ENCODE peak calls at places on chromosome 15, in five cellular contexts. One of them, this sample, is unnamed. For H3K4me1 and H3K36me3, the result is how much of the 10 kb centered on the place peaks cover.

GRCh38 chr15:95017950-95018349 is 786.6 kb downstream of the MCTP2 start:
- DNase-seq in IMR-90: no peak
- DNase-seq in tibial nerve: peak
- DNase-seq in body of pancreas: peak
- DNase-seq in stomach: peak
- DNase-seq in this sample: peak

GRCh38 chr15:90071220-90071807 is 31.0 kb downstream of the IDH2 start:
- DNase-seq in IMR-90: peak
- DNase-seq in tibial nerve: peak
- DNase-seq in body of pancreas: peak
- DNase-seq in stomach: peak
- DNase-seq in this sample: peak

GRCh38 chr15:39018966-39019365 is 454.4 kb upstream of the RASGRP1 start:
- DNase-seq in IMR-90: peak
- DNase-seq in tibial nerve: no peak
- DNase-seq in body of pancreas: no peak
- DNase-seq in stomach: no peak
- DNase-seq in this sample: no peak

GRCh38 chr15:35374661-35375060 is 171.3 kb downstream of the DPH6 start:
- DNase-seq in IMR-90: no peak
- DNase-seq in tibial nerve: no peak
- DNase-seq in body of pancreas: no peak
- DNase-seq in stomach: no peak
- DNase-seq in this sample: no peak

GRCh38 chr15:58463815-58464697 is 32.3 kb downstream of the LIPC start:
- DNase-seq in IMR-90: peak
- DNase-seq in tibial nerve: no peak
- DNase-seq in body of pancreas: no peak
- DNase-seq in stomach: no peak
- DNase-seq in this sample: no peak

GRCh38 chr15:89067751-89068150 is 20.5 kb upstream of the ABHD2 start:
- DNase-seq in IMR-90: peak
- DNase-seq in tibial nerve: no peak
- DNase-seq in body of pancreas: no peak
- DNase-seq in stomach: no peak
- DNase-seq in this sample: no peak

GRCh38 chr15:70770863-70771262 is 7.5 kb upstream of the UACA start:
- DNase-seq in IMR-90: no peak
- DNase-seq in tibial nerve: no peak
- DNase-seq in body of pancreas: no peak
- DNase-seq in stomach: no peak
- DNase-seq in this sample: no peak

GRCh38 chr15:38714309-38715072 is 149.9 kb upstream of the RASGRP1 start:
- DNase-seq in IMR-90: peak
- DNase-seq in tibial nerve: no peak
- DNase-seq in body of pancreas: peak
- DNase-seq in stomach: no peak
- DNase-seq in this sample: no peak

GRCh38 chr15:65258863-65259262 is 27.8 kb downstream of the PARP16 start:
- DNase-seq in IMR-90: no peak
- DNase-seq in tibial nerve: no peak
- DNase-seq in body of pancreas: no peak
- DNase-seq in stomach: no peak
- DNase-seq in this sample: no peak

GRCh38 chr15:45150997-45151396 is 21.2 kb downstream of the DUOX1 start:
- DNase-seq in IMR-90: no peak
- DNase-seq in tibial nerve: no peak
- DNase-seq in body of pancreas: no peak
- DNase-seq in stomach: no peak
- DNase-seq in this sample: no peak

GRCh38 chr15:74429784-74430141 is 4.0 kb downstream of the SEMA7A start:
- DNase-seq in IMR-90: no peak
- DNase-seq in tibial nerve: no peak
- DNase-seq in body of pancreas: no peak
- DNase-seq in stomach: no peak
- DNase-seq in this sample: no peak

GRCh38 chr15:25850154-25851111 is 12.7 kb downstream of the ATP10A start:
- DNase-seq in IMR-90: peak
- DNase-seq in tibial nerve: peak
- DNase-seq in body of pancreas: peak
- DNase-seq in stomach: peak
- DNase-seq in this sample: peak

GRCh38 chr15:77824361-77824985 is 191.8 kb upstream of the LINGO1 start:
- DNase-seq in IMR-90: no peak
- DNase-seq in tibial nerve: no peak
- DNase-seq in body of pancreas: no peak
- DNase-seq in stomach: no peak
- DNase-seq in this sample: no peak

GRCh38 chr15:65918936-65919335 is 49.6 kb downstream of the RAB11A start:
- DNase-seq in IMR-90: no peak
- DNase-seq in tibial nerve: no peak
- DNase-seq in body of pancreas: no peak
- DNase-seq in stomach: no peak
- DNase-seq in this sample: no peak

GRCh38 chr15:43800286-43801136 is at the start of gene HYPK:
- DNase-seq in IMR-90: peak
- DNase-seq in tibial nerve: peak
- DNase-seq in body of pancreas: peak
- DNase-seq in stomach: peak
- DNase-seq in this sample: peak

GRCh38 chr15:43796566-43796965 is 3.5 kb downstream of the SERINC4 start:
- DNase-seq in IMR-90: no peak
- DNase-seq in tibial nerve: no peak
- DNase-seq in body of pancreas: no peak
- DNase-seq in stomach: no peak
- DNase-seq in this sample: no peak

GRCh38 chr15:43799945-43800285 is at the start of gene SERINC4:
- DNase-seq in IMR-90: no peak
- DNase-seq in tibial nerve: no peak
- DNase-seq in body of pancreas: no peak
- DNase-seq in stomach: no peak
- DNase-seq in this sample: no peak

GRCh38 chr15:43795997-43796396 is 3.9 kb downstream of the SERF2 start:
- DNase-seq in IMR-90: no peak
- DNase-seq in tibial nerve: no peak
- DNase-seq in body of pancreas: no peak
- DNase-seq in stomach: no peak
- DNase-seq in this sample: no peak

DNA sequence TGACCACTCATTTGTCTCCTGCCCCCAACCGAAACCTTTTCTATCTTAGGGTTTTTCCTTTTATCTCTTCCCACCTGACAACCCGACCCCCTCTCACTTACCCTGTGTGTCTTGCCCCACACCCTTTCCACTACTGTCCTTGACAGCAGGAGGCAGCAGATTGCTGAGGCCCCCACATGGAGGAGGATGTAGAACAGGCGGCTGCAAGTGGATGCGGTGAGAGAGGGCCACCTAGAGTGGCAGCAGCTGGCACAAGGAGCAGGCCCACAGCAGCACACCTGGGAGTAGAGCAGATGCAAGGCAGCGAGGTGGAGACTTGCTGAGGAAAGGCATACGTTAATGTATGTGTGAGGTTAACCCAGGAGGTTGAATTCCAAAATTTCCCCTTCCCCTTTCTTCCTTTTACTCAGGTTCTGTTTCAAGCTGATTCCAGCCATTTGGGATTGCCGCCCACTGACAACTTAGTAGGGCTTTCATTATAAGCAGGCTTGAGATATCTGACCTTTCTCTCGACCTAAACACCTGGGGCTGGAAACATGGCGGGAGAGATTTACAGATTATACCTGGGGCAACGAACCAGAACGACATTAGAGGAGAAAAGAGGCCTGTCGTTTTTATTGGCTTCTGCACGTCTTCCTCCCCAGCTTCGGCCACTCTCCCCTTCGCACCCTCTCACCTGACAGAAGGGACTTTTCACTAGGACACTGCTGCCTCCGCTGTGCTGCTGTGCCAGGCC is 643 bp downstream of the SERINC4 start:
- DNase-seq in IMR-90: no peak
- DNase-seq in tibial nerve: no peak
- DNase-seq in body of pancreas: no peak
- DNase-seq in stomach: no peak
- DNase-seq in this sample: no peak
- TF ChIP-seq POLR2A in IMR-90: no peak
- TF ChIP-seq POLR2A in tibial nerve: no peak
- TF ChIP-seq POLR2A in body of pancreas: no peak
- TF ChIP-seq POLR2A in stomach: no peak
- TF ChIP-seq POLR2A in this sample: no peak

GRCh38 chr15:56985871-56986270 is 67.4 kb downstream of the TCF12 start:
- DNase-seq in IMR-90: no peak
- DNase-seq in tibial nerve: no peak
- DNase-seq in body of pancreas: no peak
- DNase-seq in stomach: no peak
- DNase-seq in this sample: no peak

GRCh38 chr15:56988219-56988618 is 69.8 kb downstream of the TCF12 start:
- DNase-seq in IMR-90: no peak
- DNase-seq in tibial nerve: no peak
- DNase-seq in body of pancreas: no peak
- DNase-seq in stomach: no peak
- DNase-seq in this sample: no peak

GRCh38 chr15:56987286-56987685 is 68.8 kb downstream of the TCF12 start:
- DNase-seq in IMR-90: no peak
- DNase-seq in tibial nerve: no peak
- DNase-seq in body of pancreas: no peak
- DNase-seq in stomach: no peak
- DNase-seq in this sample: no peak

GRCh38 chr15:56982987-56983386 is 64.5 kb downstream of the TCF12 start:
- DNase-seq in IMR-90: no peak
- DNase-seq in tibial nerve: no peak
- DNase-seq in body of pancreas: no peak
- DNase-seq in stomach: no peak
- DNase-seq in this sample: no peak

DNA sequence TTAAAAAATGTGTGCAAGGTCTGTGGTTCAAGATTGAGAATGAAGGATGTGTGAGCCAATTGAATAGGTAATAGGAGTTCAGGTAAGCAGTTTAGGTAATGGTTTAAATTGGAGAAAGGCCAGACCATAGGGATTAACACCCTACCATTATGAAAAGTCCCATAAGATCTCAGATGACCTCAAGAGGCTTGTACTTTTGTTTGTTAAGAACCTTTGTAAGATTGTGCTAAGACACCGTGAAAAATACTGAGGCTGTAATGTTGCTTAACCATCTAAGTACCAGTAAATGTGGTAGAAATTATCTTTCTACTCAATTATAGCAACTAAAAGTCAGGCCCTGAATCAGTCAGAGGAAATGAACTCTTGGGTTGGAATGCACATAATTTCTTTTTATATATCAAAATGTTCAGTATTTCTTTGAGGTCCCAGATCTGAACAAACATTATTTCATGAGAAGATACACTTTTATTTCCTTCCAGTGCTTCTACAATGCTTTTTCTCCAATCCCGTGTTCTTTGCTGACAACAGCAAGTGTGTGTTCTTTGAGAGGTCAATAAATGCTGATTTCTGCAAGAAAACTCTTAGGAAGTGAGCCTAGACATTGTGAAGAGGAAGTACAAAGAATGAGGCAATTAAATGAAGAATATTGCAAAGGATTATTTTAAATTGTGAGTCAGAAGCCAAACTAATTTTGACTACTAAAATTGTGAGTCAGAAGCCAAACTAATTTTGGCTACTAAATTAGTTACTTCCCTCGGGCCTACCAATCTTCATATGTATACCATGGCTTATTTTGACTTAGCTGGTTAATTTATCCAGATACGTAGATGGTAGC is 66.5 kb downstream of the TCF12 start:
- DNase-seq in IMR-90: peak
- DNase-seq in tibial nerve: no peak
- DNase-seq in body of pancreas: no peak
- DNase-seq in stomach: no peak
- DNase-seq in this sample: no peak
- H3K4me1 ChIP-seq in IMR-90: under half
- H3K4me1 ChIP-seq in tibial nerve: half or more
- H3K4me1 ChIP-seq in body of pancreas: under half
- H3K4me1 ChIP-seq in stomach: half or more
- H3K4me1 ChIP-seq in this sample: half or more

DNA sequence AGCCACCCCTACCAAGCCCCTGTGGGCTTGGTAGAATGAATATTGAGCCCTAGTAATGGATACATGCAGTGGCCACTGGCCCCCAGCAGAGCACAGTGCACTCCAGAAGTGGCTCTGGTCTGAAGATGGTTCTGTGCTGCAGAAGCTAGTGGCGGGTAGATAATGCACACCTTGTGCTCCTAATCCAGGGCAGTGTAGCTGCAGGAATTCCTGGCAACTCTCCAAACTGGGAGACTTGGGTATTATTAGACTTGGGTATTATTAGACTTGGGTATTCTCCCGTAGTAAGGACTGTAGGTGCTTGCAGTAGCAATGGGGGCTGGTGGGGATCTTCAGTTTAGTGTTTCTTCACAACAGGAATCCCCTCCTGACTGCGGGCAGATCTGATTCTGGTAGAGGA is 34.7 kb downstream of the NUSAP1 start:
- DNase-seq in IMR-90: no peak
- DNase-seq in tibial nerve: no peak
- DNase-seq in body of pancreas: no peak
- DNase-seq in stomach: no peak
- DNase-seq in this sample: peak
- H3K36me3 ChIP-seq in IMR-90: under half
- H3K36me3 ChIP-seq in tibial nerve: under half
- H3K36me3 ChIP-seq in body of pancreas: under half
- H3K36me3 ChIP-seq in stomach: under half
- H3K36me3 ChIP-seq in this sample: under half

GRCh38 chr15:84817461-84818081 is 415 bp downstream of the ALPK3 start:
- DNase-seq in IMR-90: no peak
- DNase-seq in tibial nerve: no peak
- DNase-seq in body of pancreas: no peak
- DNase-seq in stomach: no peak
- DNase-seq in this sample: no peak

GRCh38 chr15:84819791-84820190 is 2.6 kb downstream of the ALPK3 start:
- DNase-seq in IMR-90: no peak
- DNase-seq in tibial nerve: no peak
- DNase-seq in body of pancreas: no peak
- DNase-seq in stomach: no peak
- DNase-seq in this sample: no peak

GRCh38 chr15:84816694-84817460 is at the start of gene ALPK3:
- DNase-seq in IMR-90: no peak
- DNase-seq in tibial nerve: no peak
- DNase-seq in body of pancreas: peak
- DNase-seq in stomach: peak
- DNase-seq in this sample: peak

GRCh38 chr15:84819291-84819768 is 2.2 kb downstream of the ALPK3 start:
- DNase-seq in IMR-90: no peak
- DNase-seq in tibial nerve: no peak
- DNase-seq in body of pancreas: no peak
- DNase-seq in stomach: no peak
- DNase-seq in this sample: no peak

GRCh38 chr15:84818221-84819131 is 1.3 kb downstream of the ALPK3 start:
- DNase-seq in IMR-90: peak
- DNase-seq in tibial nerve: no peak
- DNase-seq in body of pancreas: peak
- DNase-seq in stomach: no peak
- DNase-seq in this sample: peak
- TF ChIP-seq POLR2A in IMR-90: no peak
- TF ChIP-seq POLR2A in tibial nerve: no peak
- TF ChIP-seq POLR2A in body of pancreas: peak
- TF ChIP-seq POLR2A in stomach: no peak
- TF ChIP-seq POLR2A in this sample: peak

GRCh38 chr15:52668133-52668532 is 11.1 kb downstream of the ATOSA start:
- DNase-seq in IMR-90: peak
- DNase-seq in tibial nerve: no peak
- DNase-seq in body of pancreas: no peak
- DNase-seq in stomach: no peak
- DNase-seq in this sample: no peak
- H3K4me1 ChIP-seq in IMR-90: under half
- H3K4me1 ChIP-seq in tibial nerve: under half
- H3K4me1 ChIP-seq in body of pancreas: under half
- H3K4me1 ChIP-seq in stomach: under half
- H3K4me1 ChIP-seq in this sample: half or more

GRCh38 chr15:69421498-69421897 is 7.3 kb downstream of the KIF23 start:
- DNase-seq in IMR-90: peak
- DNase-seq in tibial nerve: no peak
- DNase-seq in body of pancreas: no peak
- DNase-seq in stomach: no peak
- DNase-seq in this sample: no peak
- H3K36me3 ChIP-seq in IMR-90: under half
- H3K36me3 ChIP-seq in tibial nerve: under half
- H3K36me3 ChIP-seq in body of pancreas: under half
- H3K36me3 ChIP-seq in stomach: under half
- H3K36me3 ChIP-seq in this sample: under half

This sample was measured in gastrocnemius medialis.